ENCODE peak calls at places on chromosome 4, in ten cellular contexts. N is AG04449, C is NB4, Q is psoas muscle, O is fibroblast of lung, Z is choroid plexus epithelial cell, U is GM13976, J is glutamatergic neuron, S is IMR-90, Y is lung. X is an unnamed sample.
A peak's percentile ranks its signal among the peaks of the same experiment; 100 is the strongest.

GRCh38 chr4:21802406-21802805 is 146.2 kb downstream of the KCNIP4 start:
- DNase-seq in Z (peak; percentile 83), S (no peak), Y (no peak), C (no peak), J (no peak), O (no peak), U (no peak), N (no peak), Q (no peak), X (peak; percentile 75)

GRCh38 chr4:139416073-139416673 is 37.7 kb upstream of the RAB33B start:
- DNase-seq in U (peak; percentile 32), Z (peak; percentile 80), N (no peak), Y (no peak), J (no peak), O (peak; percentile 71), C (peak; percentile 70), S (peak; percentile 67), Q (no peak), X (peak; percentile 49)

GRCh38 chr4:82005153-82005552 is 368.6 kb downstream of the HNRNPD start:
- DNase-seq in N (no peak), Z (peak; percentile 2), J (no peak), C (no peak), Q (no peak), U (no peak), O (no peak), S (no peak), Y (no peak), X (peak; percentile 45)

GRCh38 chr4:83964996-83965541 is 429.2 kb downstream of the GPAT3 start:
- DNase-seq in C (peak; percentile 20), Y (no peak), U (no peak), Z (peak; percentile 53), N (no peak), O (no peak), S (peak; percentile 54), Q (no peak), J (no peak), X (peak; percentile 20)

GRCh38 chr4:143441678-143442077 is 71.8 kb upstream of the SMARCA5 start:
- DNase-seq in Q (no peak), C (no peak), S (no peak), Z (peak; percentile 9), Y (no peak), U (no peak), N (no peak), J (no peak), O (peak; percentile 3), X (no peak)

GRCh38 chr4:105765690-105766407 is 57.3 kb downstream of the GSTCD start:
- DNase-seq in O (peak; percentile 90), N (peak; percentile 49), S (peak; percentile 94), Z (peak; percentile 93), J (no peak), C (peak; percentile 17), U (no peak), Y (no peak), Q (no peak), X (peak; percentile 94)

GRCh38 chr4:47553329-47554125 is 68.5 kb downstream of the ATP10D start:
- DNase-seq in S (peak; percentile 44), J (no peak), O (no peak), Q (no peak), U (no peak), N (no peak), C (no peak), Z (no peak), Y (no peak), X (peak; percentile 23)

GRCh38 chr4:2817701-2818350 is 24.9 kb downstream of the SH3BP2 start:
- DNase-seq in S (no peak), Z (no peak), O (no peak), U (peak; percentile 75), Y (no peak), Q (peak; percentile 19), C (no peak), J (peak; percentile 56), N (no peak), X (no peak)

DNA sequence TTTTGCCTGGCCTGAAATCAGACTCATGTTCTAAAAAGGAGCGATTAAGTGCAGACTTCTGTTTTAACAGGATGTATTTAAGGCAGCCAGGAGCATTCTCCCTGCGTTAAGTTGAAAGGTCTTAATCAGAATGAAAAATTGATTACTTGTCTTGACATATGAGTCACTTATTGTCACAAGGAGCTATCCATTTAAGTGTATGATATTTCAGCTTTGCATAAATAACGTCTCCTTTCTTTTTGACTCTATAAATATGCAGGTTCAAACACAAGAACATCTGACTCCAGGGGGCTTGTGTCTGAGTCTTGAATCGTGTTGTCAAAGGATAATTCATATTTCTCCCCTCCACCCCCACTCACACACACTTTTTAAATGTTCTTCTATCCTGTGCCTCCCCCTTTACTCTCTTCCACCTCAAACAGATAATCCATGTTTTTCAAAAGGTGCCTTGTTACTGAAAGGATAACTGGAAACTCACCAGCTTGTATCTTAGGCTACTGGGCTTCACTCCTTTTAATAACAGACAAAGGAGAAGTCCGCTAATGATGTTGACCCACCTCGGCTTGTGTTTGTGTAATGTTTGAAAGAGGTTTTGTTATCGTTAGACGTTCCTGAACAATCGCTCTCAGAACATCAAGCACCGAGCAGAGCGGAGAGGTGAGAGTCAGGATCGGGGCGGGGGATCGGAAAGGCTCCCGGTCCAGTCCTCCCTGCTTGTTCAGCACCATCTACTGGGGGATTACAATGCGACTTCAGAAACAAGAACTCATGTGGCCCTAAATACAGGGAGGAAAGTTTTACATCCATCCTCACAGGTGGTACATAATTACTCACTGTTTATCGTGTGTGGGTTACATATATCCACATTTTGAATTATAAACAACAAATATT is 107.5 kb upstream of the RPL34 start:
- DNase-seq in S (peak; percentile 66), Z (peak; percentile 86), U (no peak), O (peak; percentile 76), J (peak; percentile 43), Y (no peak), N (no peak), Q (no peak), C (peak; percentile 3), X (peak; percentile 33)
- TF ChIP-seq CTCF in S (peak; percentile 56), Z (peak; percentile 78), U (peak; percentile 10), O (peak; percentile 67), J (no peak), Y (peak; percentile 7), N (peak; percentile 51), Q (no peak), C (no peak), X (peak; percentile 12)

DNA sequence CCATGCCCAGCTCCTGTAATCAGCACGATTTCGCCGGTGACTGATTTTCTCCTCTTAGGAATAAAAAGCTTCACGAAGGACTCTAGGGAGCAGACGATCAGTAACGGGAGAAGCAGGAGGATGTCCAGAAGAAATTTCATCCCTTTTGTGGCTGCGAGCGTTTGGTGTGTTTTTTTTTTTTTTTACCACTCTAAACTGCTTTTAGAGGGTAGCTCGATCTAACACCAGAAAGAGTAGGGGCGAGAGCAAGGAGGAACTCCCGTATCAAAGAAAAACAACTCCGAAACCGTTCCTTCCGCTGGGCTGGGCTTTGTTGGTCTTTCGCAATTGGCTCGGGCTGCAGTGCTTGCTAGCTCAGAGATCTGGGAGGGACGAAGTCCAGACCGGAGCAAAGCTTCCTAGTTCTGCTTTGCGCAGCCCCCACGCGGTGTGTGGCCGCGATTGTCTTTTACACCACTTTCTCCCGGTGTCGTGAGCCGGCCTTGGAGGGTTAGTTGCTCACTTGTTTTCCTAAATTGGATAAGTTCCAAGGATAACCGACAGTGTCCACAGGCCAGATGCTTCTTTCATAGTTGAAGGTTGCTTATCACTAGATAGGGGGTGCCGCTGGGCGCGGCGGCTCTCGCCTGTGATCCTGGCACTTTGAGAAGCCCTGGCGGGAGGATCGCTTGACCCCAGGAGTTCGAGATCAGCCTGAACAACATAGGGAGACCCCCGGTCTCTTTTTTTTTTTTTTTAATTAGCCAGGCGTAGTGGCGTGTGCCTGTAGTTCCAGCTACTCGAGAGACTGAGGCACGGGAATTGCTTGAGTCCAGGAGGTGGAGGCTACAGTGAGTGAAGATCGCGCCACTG is at the start of gene HSD17B11:
- DNase-seq in S (peak; percentile 93), N (peak; percentile 54), Y (peak; percentile 93), Z (peak; percentile 94), O (peak; percentile 95), Q (peak; percentile 87), J (peak; percentile 78), U (peak; percentile 95), C (peak; percentile 98), X (peak; percentile 83)
- TF ChIP-seq CTCF in S (peak; percentile 7), N (no peak), Y (no peak), Z (peak; percentile 32), O (peak; percentile 24), Q (peak; percentile 11), J (no peak), U (no peak), C (no peak), X (peak; percentile 21)

DNA sequence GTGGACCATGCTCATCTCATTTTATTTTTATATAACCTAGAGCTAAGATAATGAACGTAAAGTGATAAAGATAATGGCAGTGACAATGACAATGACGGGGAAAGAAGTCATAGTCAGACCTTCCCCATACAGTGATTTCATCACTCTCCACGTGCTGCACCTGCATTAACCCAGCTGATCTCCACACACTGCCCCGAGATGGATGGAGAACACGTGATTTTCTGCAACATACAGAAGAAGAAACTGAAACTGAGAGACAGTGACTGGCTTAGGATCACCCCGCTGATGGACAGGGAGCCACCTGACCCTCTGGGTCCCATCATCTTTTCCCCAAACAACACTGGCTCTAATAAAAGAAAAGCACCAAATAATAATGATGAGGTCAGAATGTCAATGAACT is 22.0 kb downstream of the EVC2 start:
- DNase-seq in Q (no peak), S (no peak), U (no peak), C (no peak), Z (no peak), N (no peak), Y (no peak), J (no peak), O (no peak), X (no peak)
- TF ChIP-seq CTCF in Q (no peak), S (no peak), U (no peak), C (no peak), Z (no peak), N (no peak), Y (no peak), J (no peak), O (no peak), X (no peak)

GRCh38 chr4:98260047-98260578 is 1.1 kb upstream of the RAP1GDS1 start:
- DNase-seq in O (no peak), Y (peak; percentile 50), Q (peak; percentile 51), Z (peak; percentile 42), J (peak; percentile 67), C (no peak), U (no peak), S (peak; percentile 10), N (no peak), X (peak; percentile 22)

GRCh38 chr4:98261291-98262271 is at the start of gene RAP1GDS1:
- DNase-seq in S (peak; percentile 71), O (peak; percentile 69), Z (peak; percentile 78), C (peak; percentile 56), U (no peak), N (no peak), Q (peak; percentile 33), Y (peak; percentile 38), J (peak; percentile 56), X (peak; percentile 65)

GRCh38 chr4:98262431-98262830 is 1.2 kb downstream of the RAP1GDS1 start:
- DNase-seq in O (no peak), S (no peak), Q (no peak), U (no peak), Y (no peak), J (no peak), C (peak; percentile 49), N (no peak), Z (peak; percentile 20), X (no peak)

DNA sequence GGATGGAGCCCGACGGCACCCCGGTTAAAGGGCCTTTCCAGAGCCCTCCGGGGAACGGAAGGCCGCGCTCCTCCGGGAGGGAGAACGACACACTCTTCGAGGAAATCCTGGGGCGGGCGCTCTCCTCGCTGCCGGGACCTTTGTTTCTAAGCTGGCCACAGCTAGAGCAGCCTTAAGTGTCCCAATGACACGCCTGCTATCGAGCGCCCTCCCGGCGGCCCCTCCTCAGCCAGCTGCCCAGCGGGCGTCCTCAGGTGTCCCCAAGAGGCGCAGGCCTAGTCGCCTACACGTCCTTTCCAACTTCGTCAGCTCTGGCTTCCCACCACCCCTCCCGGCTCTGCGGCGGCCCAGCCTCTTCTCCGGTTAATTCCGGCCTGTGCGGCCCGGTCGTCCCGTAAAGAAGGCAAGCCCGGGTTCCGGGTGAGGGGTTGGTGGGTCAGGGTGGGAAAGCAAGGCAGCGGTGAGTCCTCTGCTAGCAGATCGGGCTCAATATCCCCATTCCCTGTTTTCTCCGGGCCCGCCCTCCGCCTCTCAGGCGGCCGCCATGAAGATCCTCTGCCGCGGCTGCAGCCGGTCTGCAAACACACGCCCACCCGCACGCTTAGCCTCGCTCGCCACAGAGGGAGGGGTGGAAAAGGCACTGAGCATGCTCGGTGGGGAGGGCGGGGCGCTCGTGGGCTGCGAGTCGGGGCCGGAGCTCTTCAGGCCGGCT is 449 bp upstream of the RAP1GDS1 start:
- DNase-seq in Y (peak; percentile 96), J (peak; percentile 97), C (peak; percentile 97), N (peak; percentile 80), S (peak; percentile 96), U (peak; percentile 97), Z (peak; percentile 98), O (peak; percentile 96), Q (peak; percentile 96), X (peak; percentile 90)
- TF ChIP-seq CTCF in Y (no peak), J (no peak), C (no peak), N (no peak), S (no peak), U (no peak), Z (no peak), O (no peak), Q (no peak), X (no peak)